ENCODE peak calls at places on chromosomes 6 and 20, in nine cellular contexts. M is cardiac fibroblast, Z is foreskin fibroblast, A is heart left ventricle, L is AG10803, Q is fibroblast of the aortic adventitia, B is IMR-90, K is esophagus muscularis mucosa, E is OCI-LY7. T is an unnamed sample.

GRCh38 chr6:138291849-138292181 is 73.5 kb upstream of the PBOV1 start:
- DNase-seq in M (no peak), E (no peak), L (no peak), Z (no peak), Q (no peak), A (no peak), B (no peak), K (no peak), T (no peak)

GRCh38 chr6:36851149-36851614 is 11.9 kb upstream of the CPNE5 start:
- DNase-seq in E (peak; percentile 71), B (peak; percentile 72), A (no peak), K (no peak), M (peak; percentile 91), Z (peak; percentile 74), Q (peak; percentile 92), L (peak; percentile 63), T (no peak)

GRCh38 chr6:34986845-34987246 is 97.8 kb downstream of the ANKS1A start:
- DNase-seq in B (peak; percentile 84), Z (peak; percentile 69), K (no peak), E (peak; percentile 81), L (peak; percentile 82), M (peak; percentile 89), Q (peak; percentile 86), A (peak; percentile 78), T (peak; percentile 39)

GRCh38 chr6:38517005-38517404 is 122.7 kb downstream of the BTBD9 start:
- DNase-seq in E (no peak), K (no peak), M (peak; percentile 43), Z (no peak), L (peak; percentile 5), Q (peak; percentile 34), B (peak; percentile 54), A (no peak), T (no peak)

GRCh38 chr6:157263881-157264397 is 59.4 kb downstream of the TMEM242 start:
- DNase-seq in B (no peak), M (no peak), K (no peak), Q (no peak), E (no peak), A (no peak), L (no peak), Z (no peak), T (no peak)

GRCh38 chr6:147618457-147618856 is 110.0 kb downstream of the SAMD5 start:
- DNase-seq in Z (no peak), Q (no peak), K (no peak), M (no peak), L (no peak), E (no peak), A (no peak), B (no peak), T (no peak)

GRCh38 chr20:57660510-57661199 is 40.4 kb upstream of the ZBP1 start:
- DNase-seq in A (peak; percentile 8), Q (no peak), Z (no peak), K (no peak), L (no peak), E (no peak), B (no peak), M (no peak), T (no peak)

GRCh38 chr6:135438907-135439535 is 58.5 kb downstream of the AHI1 start:
- DNase-seq in A (no peak), M (peak; percentile 46), K (no peak), E (peak; percentile 73), B (peak; percentile 58), Q (peak; percentile 44), Z (no peak), L (no peak), T (no peak)

GRCh38 chr6:110307368-110307767 is 50.8 kb downstream of the METTL24 start:
- DNase-seq in Q (no peak), B (no peak), M (no peak), A (no peak), E (peak; percentile 16), K (no peak), L (no peak), Z (no peak), T (no peak)

GRCh38 chr6:127786109-127786508 is 114.7 kb downstream of the THEMIS start:
- DNase-seq in Q (peak; percentile 26), B (peak; percentile 22), A (no peak), M (peak; percentile 22), E (no peak), Z (no peak), L (peak; percentile 42), K (no peak), T (no peak)

GRCh38 chr6:79373246-79373645 is 138.8 kb upstream of the HMGN3 start:
- DNase-seq in A (no peak), Z (no peak), L (no peak), K (no peak), Q (no peak), B (no peak), M (no peak), E (no peak), T (no peak)

GRCh38 chr20:8401491-8401890 is 269.4 kb downstream of the PLCB1 start:
- DNase-seq in K (no peak), A (no peak), Q (no peak), Z (peak; percentile 48), M (peak; percentile 27), B (peak; percentile 44), E (no peak), L (peak; percentile 39), T (no peak)

GRCh38 chr6:79946242-79946641 is 1.1 kb downstream of the ELOVL4 start:
- DNase-seq in L (peak; percentile 13), A (no peak), M (peak; percentile 31), Z (peak; percentile 3), Q (peak; percentile 40), K (no peak), B (peak; percentile 35), E (peak; percentile 1), T (no peak)

GRCh38 chr6:20341564-20341963 is 60.1 kb upstream of the E2F3 start:
- DNase-seq in K (no peak), A (no peak), B (no peak), E (no peak), M (no peak), L (no peak), Q (no peak), Z (no peak), T (no peak)

GRCh38 chr6:73234732-73235131 is 9.4 kb upstream of the KHDC1L start:
- DNase-seq in Q (peak; percentile 71), Z (peak; percentile 79), E (no peak), B (peak; percentile 87), K (no peak), A (no peak), M (peak; percentile 88), L (peak; percentile 83), T (no peak)

GRCh38 chr6:73242001-73242400 is 16.7 kb upstream of the KHDC1L start:
- DNase-seq in L (no peak), K (no peak), B (no peak), Z (no peak), Q (no peak), M (no peak), E (no peak), A (no peak), T (no peak)

GRCh38 chr6:73236147-73236750 is 11.0 kb upstream of the KHDC1L start:
- DNase-seq in L (peak; percentile 95), E (no peak), B (peak; percentile 97), Q (peak; percentile 94), Z (peak; percentile 85), A (no peak), K (no peak), M (peak; percentile 96), T (no peak)

DNA sequence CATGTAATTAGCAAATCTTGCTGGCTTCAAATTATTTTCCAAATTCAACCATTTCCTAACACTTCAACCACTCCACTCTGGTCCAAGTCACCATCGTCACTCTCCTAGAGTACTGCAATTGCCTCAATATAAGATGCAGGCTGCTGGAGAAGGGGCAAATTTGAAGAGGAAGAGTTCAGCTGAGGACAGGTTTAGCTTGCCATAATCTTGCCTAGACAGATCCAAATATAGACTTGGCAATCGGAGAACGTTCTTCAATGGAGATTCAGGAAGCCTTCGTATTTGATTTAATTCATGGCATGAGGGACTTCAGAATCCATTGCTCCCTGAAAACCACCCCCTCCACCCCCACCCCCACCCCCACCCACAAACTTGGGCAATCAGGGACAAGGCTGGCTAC is 15.4 kb upstream of the KHDC1L start:
- DNase-seq in Z (no peak), M (no peak), B (no peak), E (no peak), L (no peak), Q (no peak), A (no peak), K (no peak), T (no peak)
- H3K4me3 ChIP-seq in Z (no peak overlapping the region), M (no peak overlapping the region), B (no peak overlapping the region), E (no peak overlapping the region), L (no peak overlapping the region), Q (no peak overlapping the region), A (no peak overlapping the region), K (no peak overlapping the region), T (no peak overlapping the region)

DNA sequence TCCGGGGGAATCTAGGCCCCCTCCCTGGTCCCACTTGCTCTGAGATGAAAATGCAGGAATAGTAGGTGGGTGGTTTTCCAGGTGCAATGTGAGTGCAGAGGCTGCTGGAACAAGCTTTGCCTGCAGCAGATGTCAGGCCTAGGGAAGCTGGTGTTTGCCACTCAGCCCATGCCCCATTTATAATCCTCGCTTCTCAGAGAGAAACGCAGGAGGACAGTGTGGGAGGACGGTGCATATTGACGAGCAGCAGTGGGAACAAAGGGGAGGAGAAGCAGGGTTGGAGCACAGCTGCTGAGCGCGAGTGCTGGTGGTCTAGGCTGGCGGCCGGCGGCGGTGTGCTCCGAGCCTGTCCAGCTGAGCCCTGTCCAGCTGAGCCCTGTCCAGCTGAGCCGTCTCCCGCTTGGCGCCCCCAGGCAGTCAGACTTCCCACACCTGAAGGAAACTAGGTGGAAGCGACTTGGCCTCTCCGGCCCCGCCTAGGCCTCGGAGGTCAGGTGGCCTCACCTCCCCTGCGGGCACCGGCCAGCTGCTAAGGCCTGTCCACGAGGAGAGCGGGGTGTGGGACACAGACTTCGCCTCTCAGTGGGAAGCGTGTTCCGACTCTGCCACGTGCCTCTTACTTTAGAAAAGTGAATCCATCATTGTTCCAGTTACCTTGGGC is 49.7 kb upstream of the FRMD1 start:
- DNase-seq in B (no peak), K (peak; percentile 66), E (no peak), Z (no peak), Q (no peak), A (no peak), M (no peak), L (no peak), T (no peak)
- H3K4me3 ChIP-seq in B (no peak overlapping the region), K (no peak overlapping the region), E (no peak overlapping the region), Z (no peak overlapping the region), Q (no peak overlapping the region), A (no peak overlapping the region), M (no peak overlapping the region), L (no peak overlapping the region), T (no peak overlapping the region)

GRCh38 chr6:44542401-44543116 is 155.1 kb downstream of the CDC5L start:
- DNase-seq in K (no peak), E (no peak), L (no peak), Q (no peak), A (no peak), B (no peak), Z (no peak), M (no peak), T (no peak)
- H3K4me3 ChIP-seq in K (no peak overlapping the region), E (no peak overlapping the region), L (peak overlapping the region; percentile 27), Q (no peak overlapping the region), A (peak overlapping the region; percentile 15), B (no peak overlapping the region), Z (peak overlapping the region; percentile 13), M (no peak overlapping the region), T (no peak overlapping the region)

DNA sequence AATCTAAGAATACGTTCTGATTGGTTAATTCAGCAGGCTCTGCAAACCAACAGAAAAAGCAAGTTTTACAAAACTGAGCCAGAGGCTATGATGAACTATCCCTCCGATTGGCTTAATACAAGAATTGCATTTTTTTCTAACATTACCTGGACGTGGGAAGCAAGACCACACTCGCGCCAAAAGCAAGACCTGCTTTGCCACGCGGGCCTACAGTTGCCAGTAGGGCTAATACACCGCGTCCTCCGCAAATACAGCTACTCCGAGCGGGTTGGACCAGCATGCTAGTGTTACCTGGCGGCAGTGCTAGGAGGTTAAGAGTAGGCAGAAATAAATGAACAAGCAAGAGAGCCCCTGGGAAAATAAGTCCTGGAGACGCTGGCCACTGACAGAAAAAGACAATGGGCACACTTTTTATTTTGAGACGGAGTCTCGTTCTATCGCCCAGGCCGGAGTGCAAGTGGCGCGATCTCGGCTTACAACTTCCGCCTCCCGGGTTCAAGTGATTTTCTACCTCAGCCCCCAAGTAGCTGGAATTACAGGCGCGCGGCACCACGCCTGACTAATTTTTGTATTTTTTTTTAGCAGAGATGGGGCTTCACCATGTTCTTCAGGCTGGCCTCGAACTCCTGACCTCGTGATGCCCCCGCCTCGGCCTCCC is 131.9 kb upstream of the BTN3A2 start:
- DNase-seq in L (no peak), Z (peak; percentile 50), A (no peak), K (no peak), E (no peak), Q (no peak), M (peak; percentile 75), B (peak; percentile 79), T (no peak)
- H3K4me3 ChIP-seq in L (peak overlapping the region; percentile 62), Z (peak overlapping the region; percentile 57), A (peak overlapping the region; percentile 48), K (peak overlapping the region; percentile 55), E (peak overlapping the region; percentile 69), Q (peak overlapping the region; percentile 64), M (peak overlapping the region; percentile 52), B (peak overlapping the region; percentile 53), T (peak overlapping the region; percentile 55)

T was measured in kidney epithelial cell.